ENCODE peak calls at places on chromosomes 16 and 17, in eight cellular contexts. X is neural progenitor cell, P is coronary artery, Y is nephron progenitor cell, C is SHP77, W is NCI-H1930, Z is NCI-H460, B is fibroblast of mammary gland. G is an unnamed sample.

GRCh38 chr17:27630607-27631408 is at the start of gene LGALS9:
- DNase-seq in Y (no peak), Z (no peak), B (no peak), W (no peak), C (no peak), X (no peak), P (no peak), G (no peak)

GRCh38 chr16:746637-747036 is 5.8 kb upstream of the CIAO3 start:
- DNase-seq in Y (no peak), X (no peak), P (no peak), C (no peak), Z (no peak), W (no peak), B (no peak), G (no peak)

GRCh38 chr17:40550608-40551007 is 14.7 kb downstream of the CCR7 start:
- DNase-seq in B (peak), W (no peak), P (peak), Y (no peak), Z (no peak), C (no peak), X (no peak), G (peak)

GRCh38 chr17:5809580-5810188 is 225.4 kb upstream of the NLRP1 start:
- DNase-seq in Z (no peak), X (peak), C (no peak), W (no peak), B (no peak), Y (no peak), P (no peak), G (peak)

GRCh38 chr16:55411231-55411630 is 67.8 kb upstream of the MMP2 start:
- DNase-seq in Z (no peak), W (no peak), P (no peak), Y (no peak), X (peak), C (no peak), B (peak), G (no peak)

GRCh38 chr16:85637061-85637807 is 24.1 kb downstream of the GSE1 start:
- DNase-seq in X (no peak), P (no peak), Z (no peak), B (no peak), Y (no peak), W (no peak), C (no peak), G (no peak)

GRCh38 chr17:58284613-58285421 is 4.1 kb upstream of the MPO start:
- DNase-seq in B (no peak), Y (no peak), Z (no peak), C (no peak), X (peak), W (no peak), P (no peak), G (no peak)

GRCh38 chr17:48548687-48549621 is 4.0 kb upstream of the HOXB2 start:
- DNase-seq in B (no peak), X (no peak), Z (no peak), Y (no peak), P (no peak), C (no peak), W (peak), G (no peak)

GRCh38 chr17:50866950-50867855 is 1.0 kb upstream of the TOB1 start:
- DNase-seq in Y (peak), X (peak), W (peak), C (peak), P (peak), Z (peak), B (peak), G (peak)

GRCh38 chr16:19167710-19168172 is 299 bp upstream of the SYT17 start:
- DNase-seq in W (peak), X (peak), Y (peak), B (peak), Z (peak), P (no peak), C (peak), G (no peak)

GRCh38 chr16:81520151-81520470 is 75.5 kb downstream of the CMIP start:
- DNase-seq in B (no peak), X (no peak), Y (no peak), W (no peak), Z (no peak), P (no peak), C (no peak), G (no peak)

GRCh38 chr17:7079581-7080444 is at the start of gene CLEC10A:
- DNase-seq in C (no peak), Y (no peak), P (no peak), Z (no peak), W (no peak), X (no peak), B (no peak), G (no peak)

GRCh38 chr16:86619263-86619935 is 41.0 kb downstream of the FOXL1 start:
- DNase-seq in Y (no peak), X (no peak), W (no peak), C (no peak), B (peak), P (no peak), Z (no peak), G (no peak)

GRCh38 chr17:78995761-78996451 is 13.7 kb downstream of the CANT1 start:
- DNase-seq in C (no peak), B (no peak), X (no peak), P (no peak), Z (no peak), Y (no peak), W (no peak), G (no peak)

GRCh38 chr16:73504591-73504990 is 456.7 kb upstream of the ZFHX3 start:
- DNase-seq in Y (no peak), Z (no peak), W (no peak), B (no peak), P (no peak), C (no peak), X (no peak), G (no peak)

GRCh38 chr16:4862639-4863038 is 15.4 kb downstream of the UBN1 start:
- DNase-seq in X (no peak), Y (no peak), W (no peak), B (no peak), Z (peak), C (no peak), P (peak), G (no peak)

GRCh38 chr17:80441598-80442304 is 26.8 kb downstream of the ENDOV start:
- DNase-seq in X (no peak), Y (no peak), C (no peak), Z (no peak), W (no peak), B (no peak), P (no peak), G (no peak)

GRCh38 chr17:27573971-27574525 is 56.9 kb upstream of the LGALS9 start:
- DNase-seq in Y (no peak), Z (peak), P (no peak), X (no peak), B (peak), W (no peak), C (no peak), G (no peak)